ENCODE peak calls at places on chromosomes 7 and 10, in five cellular contexts. One of them, this sample, is unnamed.

GRCh38 chr10:3805227-3805790 is 20.3 kb upstream of the KLF6 start:
- DNase-seq in psoas muscle: peak
- DNase-seq in pancreas: no peak
- DNase-seq in cardiac muscle cell: peak
- DNase-seq in heart left ventricle: no peak
- DNase-seq in this sample: no peak

GRCh38 chr7:2402687-2403013 is 761 bp upstream of the CHST12 start:
- DNase-seq in psoas muscle: no peak
- DNase-seq in heart left ventricle: no peak
- DNase-seq in cardiac muscle cell: no peak
- DNase-seq in pancreas: no peak
- DNase-seq in this sample: no peak

GRCh38 chr10:119306514-119306951 is 99.2 kb downstream of the GRK5 start:
- DNase-seq in pancreas: no peak
- DNase-seq in heart left ventricle: peak
- DNase-seq in cardiac muscle cell: no peak
- DNase-seq in psoas muscle: peak
- DNase-seq in this sample: no peak

GRCh38 chr10:133366751-133367150 is 6.4 kb downstream of the ECHS1 start:
- DNase-seq in cardiac muscle cell: no peak
- DNase-seq in pancreas: peak
- DNase-seq in heart left ventricle: no peak
- DNase-seq in psoas muscle: no peak
- DNase-seq in this sample: no peak

GRCh38 chr10:131081386-131081785 is 230.1 kb downstream of the TCERG1L start:
- DNase-seq in psoas muscle: no peak
- DNase-seq in heart left ventricle: no peak
- DNase-seq in pancreas: no peak
- DNase-seq in cardiac muscle cell: no peak
- DNase-seq in this sample: no peak

GRCh38 chr7:29102554-29103151 is 43.7 kb downstream of the CPVL start:
- DNase-seq in cardiac muscle cell: peak
- DNase-seq in psoas muscle: peak
- DNase-seq in pancreas: peak
- DNase-seq in heart left ventricle: peak
- DNase-seq in this sample: peak

GRCh38 chr10:87683356-87683755 is 23.7 kb downstream of the PAPSS2 start:
- DNase-seq in pancreas: no peak
- DNase-seq in psoas muscle: no peak
- DNase-seq in cardiac muscle cell: no peak
- DNase-seq in heart left ventricle: no peak
- DNase-seq in this sample: no peak

GRCh38 chr10:48447356-48448215 is 141.1 kb downstream of the MAPK8 start:
- DNase-seq in pancreas: peak
- DNase-seq in cardiac muscle cell: no peak
- DNase-seq in heart left ventricle: no peak
- DNase-seq in psoas muscle: no peak
- DNase-seq in this sample: no peak

GRCh38 chr10:91924212-91925021 is 847 bp downstream of the BTAF1 start:
- DNase-seq in cardiac muscle cell: no peak
- DNase-seq in pancreas: no peak
- DNase-seq in heart left ventricle: no peak
- DNase-seq in psoas muscle: no peak
- DNase-seq in this sample: no peak

GRCh38 chr7:13852281-13852968 is 137.0 kb downstream of the ETV1 start:
- DNase-seq in psoas muscle: no peak
- DNase-seq in heart left ventricle: no peak
- DNase-seq in cardiac muscle cell: peak
- DNase-seq in pancreas: no peak
- DNase-seq in this sample: no peak

GRCh38 chr10:103709341-103709920 is 145.9 kb downstream of the SH3PXD2A start:
- DNase-seq in heart left ventricle: no peak
- DNase-seq in pancreas: no peak
- DNase-seq in cardiac muscle cell: peak
- DNase-seq in psoas muscle: no peak
- DNase-seq in this sample: peak

GRCh38 chr10:32199724-32200394 is 143.6 kb upstream of the KIF5B start:
- DNase-seq in cardiac muscle cell: no peak
- DNase-seq in psoas muscle: no peak
- DNase-seq in heart left ventricle: peak
- DNase-seq in pancreas: no peak
- DNase-seq in this sample: no peak

GRCh38 chr7:86991844-86992243 is 67.6 kb downstream of the ELAPOR2 start:
- DNase-seq in heart left ventricle: no peak
- DNase-seq in pancreas: no peak
- DNase-seq in cardiac muscle cell: no peak
- DNase-seq in psoas muscle: no peak
- DNase-seq in this sample: no peak

GRCh38 chr7:495326-495725 is 24.3 kb downstream of the PDGFA start:
- DNase-seq in pancreas: peak
- DNase-seq in cardiac muscle cell: no peak
- DNase-seq in heart left ventricle: peak
- DNase-seq in psoas muscle: peak
- DNase-seq in this sample: no peak

GRCh38 chr10:14545827-14546226 is 215.1 kb upstream of the FRMD4A start:
- DNase-seq in psoas muscle: no peak
- DNase-seq in pancreas: no peak
- DNase-seq in heart left ventricle: no peak
- DNase-seq in cardiac muscle cell: peak
- DNase-seq in this sample: no peak

GRCh38 chr7:124284937-124285336 is 252.1 kb upstream of the TMEM229A start:
- DNase-seq in cardiac muscle cell: no peak
- DNase-seq in pancreas: no peak
- DNase-seq in heart left ventricle: no peak
- DNase-seq in psoas muscle: no peak
- DNase-seq in this sample: no peak

GRCh38 chr7:92691578-92691977 is 101.4 kb upstream of the FAM133B start:
- DNase-seq in cardiac muscle cell: peak
- DNase-seq in heart left ventricle: no peak
- DNase-seq in psoas muscle: no peak
- DNase-seq in pancreas: no peak
- DNase-seq in this sample: no peak

GRCh38 chr7:142496545-142496991 is 238.7 kb upstream of the PRSS58 start:
- DNase-seq in psoas muscle: no peak
- DNase-seq in heart left ventricle: no peak
- DNase-seq in pancreas: no peak
- DNase-seq in cardiac muscle cell: peak
- DNase-seq in this sample: no peak

GRCh38 chr10:68628576-68629127 is 68.5 kb downstream of the TET1 start:
- DNase-seq in pancreas: no peak
- DNase-seq in cardiac muscle cell: peak
- DNase-seq in heart left ventricle: no peak
- DNase-seq in psoas muscle: no peak
- DNase-seq in this sample: no peak

GRCh38 chr10:97766106-97766810 is 5.5 kb downstream of the SFRP5 start:
- DNase-seq in pancreas: no peak
- DNase-seq in psoas muscle: no peak
- DNase-seq in cardiac muscle cell: no peak
- DNase-seq in heart left ventricle: no peak
- DNase-seq in this sample: no peak

GRCh38 chr10:71489077-71489476 is 92.4 kb downstream of the CDH23 start:
- DNase-seq in cardiac muscle cell: no peak
- DNase-seq in psoas muscle: no peak
- DNase-seq in pancreas: no peak
- DNase-seq in heart left ventricle: no peak
- DNase-seq in this sample: no peak

GRCh38 chr10:84739641-84740040 is 411.3 kb downstream of the CCSER2 start:
- DNase-seq in cardiac muscle cell: no peak
- DNase-seq in heart left ventricle: no peak
- DNase-seq in pancreas: no peak
- DNase-seq in psoas muscle: no peak
- DNase-seq in this sample: no peak

GRCh38 chr7:96380111-96380512 is 58.2 kb upstream of the SLC25A13 start:
- DNase-seq in psoas muscle: no peak
- DNase-seq in cardiac muscle cell: no peak
- DNase-seq in heart left ventricle: no peak
- DNase-seq in pancreas: no peak
- DNase-seq in this sample: no peak

GRCh38 chr10:132109341-132110072 is 43.8 kb downstream of the JAKMIP3 start:
- DNase-seq in psoas muscle: peak
- DNase-seq in cardiac muscle cell: peak
- DNase-seq in heart left ventricle: no peak
- DNase-seq in pancreas: no peak
- DNase-seq in this sample: no peak

GRCh38 chr10:131815366-131816156 is 85.2 kb upstream of the PPP2R2D start:
- DNase-seq in heart left ventricle: no peak
- DNase-seq in pancreas: no peak
- DNase-seq in cardiac muscle cell: no peak
- DNase-seq in psoas muscle: no peak
- DNase-seq in this sample: no peak

GRCh38 chr10:90319188-90319914 is 538.5 kb downstream of the HTR7 start:
- DNase-seq in cardiac muscle cell: peak
- DNase-seq in heart left ventricle: no peak
- DNase-seq in psoas muscle: no peak
- DNase-seq in pancreas: no peak
- DNase-seq in this sample: no peak

GRCh38 chr7:91565499-91566331 is 301.5 kb downstream of the FZD1 start:
- DNase-seq in psoas muscle: no peak
- DNase-seq in heart left ventricle: no peak
- DNase-seq in pancreas: peak
- DNase-seq in cardiac muscle cell: no peak
- DNase-seq in this sample: no peak

GRCh38 chr7:83211685-83212084 is 49.0 kb upstream of the PCLO start:
- DNase-seq in pancreas: no peak
- DNase-seq in heart left ventricle: no peak
- DNase-seq in psoas muscle: no peak
- DNase-seq in cardiac muscle cell: no peak
- DNase-seq in this sample: no peak
- H3K27ac ChIP-seq in pancreas: no peak
- H3K27ac ChIP-seq in heart left ventricle: no peak
- H3K27ac ChIP-seq in psoas muscle: no peak
- H3K27ac ChIP-seq in cardiac muscle cell: no peak
- H3K27ac ChIP-seq in this sample: no peak

DNA sequence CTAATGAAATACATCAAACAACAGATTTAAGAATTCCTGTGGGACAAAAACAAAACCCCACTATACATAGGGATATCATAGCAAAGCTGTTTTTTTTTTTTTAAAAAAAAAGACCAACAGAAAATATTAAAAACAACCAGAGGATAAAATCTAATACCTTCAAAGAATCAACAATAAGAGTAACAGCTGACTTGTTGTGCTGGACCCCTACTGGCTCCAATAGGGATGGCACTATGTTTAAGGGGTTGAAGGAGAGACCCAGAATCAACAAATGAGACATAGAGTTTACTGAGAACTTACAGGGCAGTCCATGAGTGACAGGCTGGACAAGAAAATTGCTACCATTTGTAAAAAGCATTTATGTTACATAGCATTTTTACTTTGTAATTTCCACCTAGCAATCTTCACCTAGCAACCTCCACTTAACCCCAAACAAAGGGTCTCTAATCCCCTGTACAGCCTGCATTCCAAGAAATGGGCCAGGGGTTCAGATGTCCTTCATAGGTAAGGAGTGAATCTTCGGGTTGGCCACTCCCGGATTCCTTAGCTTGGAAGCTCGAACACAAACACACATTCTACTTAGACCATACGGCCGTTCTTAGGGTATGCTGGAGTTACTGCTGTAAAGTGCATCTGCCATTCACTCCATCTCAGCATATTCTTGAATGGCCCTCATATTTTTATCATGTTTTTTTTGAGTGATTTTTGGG is 25.8 kb downstream of the ASZ1 start:
- DNase-seq in psoas muscle: no peak
- DNase-seq in pancreas: no peak
- DNase-seq in heart left ventricle: no peak
- DNase-seq in cardiac muscle cell: peak
- DNase-seq in this sample: no peak
- H3K27ac ChIP-seq in psoas muscle: no peak
- H3K27ac ChIP-seq in pancreas: peak
- H3K27ac ChIP-seq in heart left ventricle: no peak
- H3K27ac ChIP-seq in cardiac muscle cell: no peak
- H3K27ac ChIP-seq in this sample: no peak

GRCh38 chr10:79242620-79243152 is 104.6 kb upstream of the PPIF start:
- DNase-seq in heart left ventricle: peak
- DNase-seq in cardiac muscle cell: peak
- DNase-seq in psoas muscle: peak
- DNase-seq in pancreas: no peak
- DNase-seq in this sample: peak
- H3K27ac ChIP-seq in heart left ventricle: peak
- H3K27ac ChIP-seq in cardiac muscle cell: peak
- H3K27ac ChIP-seq in psoas muscle: peak
- H3K27ac ChIP-seq in pancreas: peak
- H3K27ac ChIP-seq in this sample: peak

GRCh38 chr10:80199828-80200227 is 5.5 kb downstream of the ANXA11 start:
- DNase-seq in heart left ventricle: peak
- DNase-seq in cardiac muscle cell: peak
- DNase-seq in pancreas: no peak
- DNase-seq in psoas muscle: no peak
- DNase-seq in this sample: no peak
- H3K27ac ChIP-seq in heart left ventricle: peak
- H3K27ac ChIP-seq in cardiac muscle cell: no peak
- H3K27ac ChIP-seq in pancreas: peak
- H3K27ac ChIP-seq in psoas muscle: peak
- H3K27ac ChIP-seq in this sample: no peak